ENCODE peak calls at places on chromosomes 4 and X, in nine cellular contexts. One of them, this sample, is unnamed.

GRCh38 chr4:39539026-39539690 is 11.9 kb upstream of the UGDH start:
- DNase-seq in heart right ventricle: no peak
- DNase-seq in stomach: peak; percentile 66
- DNase-seq in left lung: no peak
- DNase-seq in endothelial cell of umbilical vein: no peak
- DNase-seq in tibial artery: no peak
- DNase-seq in SJSA1: no peak
- DNase-seq in thoracic aorta: no peak
- DNase-seq in GM23338: no peak
- DNase-seq in this sample: no peak

GRCh38 chrX:78659955-78660354 is 827 bp upstream of the RTL3 start:
- DNase-seq in thoracic aorta: no peak
- DNase-seq in stomach: no peak
- DNase-seq in endothelial cell of umbilical vein: no peak
- DNase-seq in left lung: no peak
- DNase-seq in GM23338: no peak
- DNase-seq in SJSA1: no peak
- DNase-seq in tibial artery: no peak
- DNase-seq in heart right ventricle: no peak
- DNase-seq in this sample: no peak

GRCh38 chr4:7941111-7942018 is 1.7 kb upstream of the AFAP1 start:
- DNase-seq in GM23338: peak; percentile 80
- DNase-seq in stomach: no peak
- DNase-seq in SJSA1: no peak
- DNase-seq in heart right ventricle: no peak
- DNase-seq in tibial artery: no peak
- DNase-seq in thoracic aorta: no peak
- DNase-seq in endothelial cell of umbilical vein: no peak
- DNase-seq in left lung: no peak
- DNase-seq in this sample: no peak

GRCh38 chrX:2501246-2502102 is 698 bp upstream of the DHRSX start:
- DNase-seq in left lung: no peak
- DNase-seq in SJSA1: no peak
- DNase-seq in GM23338: no peak
- DNase-seq in endothelial cell of umbilical vein: no peak
- DNase-seq in thoracic aorta: no peak
- DNase-seq in tibial artery: no peak
- DNase-seq in heart right ventricle: no peak
- DNase-seq in stomach: peak; percentile 23
- DNase-seq in this sample: no peak

GRCh38 chr4:13640149-13640671 is 12.7 kb upstream of the BOD1L1 start:
- DNase-seq in left lung: no peak
- DNase-seq in stomach: no peak
- DNase-seq in thoracic aorta: no peak
- DNase-seq in heart right ventricle: no peak
- DNase-seq in SJSA1: no peak
- DNase-seq in GM23338: peak; percentile 81
- DNase-seq in tibial artery: no peak
- DNase-seq in endothelial cell of umbilical vein: no peak
- DNase-seq in this sample: no peak

GRCh38 chr4:141041021-141041476 is 92.2 kb downstream of the RNF150 start:
- DNase-seq in endothelial cell of umbilical vein: no peak
- DNase-seq in thoracic aorta: no peak
- DNase-seq in SJSA1: no peak
- DNase-seq in heart right ventricle: no peak
- DNase-seq in tibial artery: no peak
- DNase-seq in stomach: no peak
- DNase-seq in left lung: no peak
- DNase-seq in GM23338: no peak
- DNase-seq in this sample: no peak

GRCh38 chr4:25694466-25694865 is 38.8 kb downstream of the SLC34A2 start:
- DNase-seq in GM23338: no peak
- DNase-seq in left lung: no peak
- DNase-seq in stomach: no peak
- DNase-seq in heart right ventricle: no peak
- DNase-seq in thoracic aorta: no peak
- DNase-seq in tibial artery: no peak
- DNase-seq in SJSA1: no peak
- DNase-seq in endothelial cell of umbilical vein: no peak
- DNase-seq in this sample: no peak

GRCh38 chrX:100410083-100410590 is at the start of gene PCDH19:
- DNase-seq in thoracic aorta: no peak
- DNase-seq in SJSA1: no peak
- DNase-seq in left lung: peak; percentile 71
- DNase-seq in GM23338: peak; percentile 70
- DNase-seq in stomach: peak; percentile 54
- DNase-seq in heart right ventricle: peak; percentile 60
- DNase-seq in tibial artery: no peak
- DNase-seq in endothelial cell of umbilical vein: peak; percentile 54
- DNase-seq in this sample: no peak

GRCh38 chr4:139786494-139787354 is 121.1 kb downstream of the MGST2 start:
- DNase-seq in endothelial cell of umbilical vein: no peak
- DNase-seq in left lung: peak; percentile 73
- DNase-seq in thoracic aorta: no peak
- DNase-seq in tibial artery: no peak
- DNase-seq in SJSA1: no peak
- DNase-seq in GM23338: no peak
- DNase-seq in stomach: no peak
- DNase-seq in heart right ventricle: no peak
- DNase-seq in this sample: no peak

GRCh38 chrX:100248894-100249493 is 161.1 kb downstream of the PCDH19 start:
- DNase-seq in left lung: no peak
- DNase-seq in stomach: no peak
- DNase-seq in endothelial cell of umbilical vein: no peak
- DNase-seq in GM23338: no peak
- DNase-seq in SJSA1: no peak
- DNase-seq in heart right ventricle: no peak
- DNase-seq in thoracic aorta: no peak
- DNase-seq in tibial artery: no peak
- DNase-seq in this sample: no peak

GRCh38 chr4:40685300-40685699 is 55.6 kb upstream of the RBM47 start:
- DNase-seq in stomach: no peak
- DNase-seq in thoracic aorta: no peak
- DNase-seq in SJSA1: peak; percentile 53
- DNase-seq in tibial artery: no peak
- DNase-seq in endothelial cell of umbilical vein: no peak
- DNase-seq in left lung: no peak
- DNase-seq in heart right ventricle: no peak
- DNase-seq in GM23338: no peak
- DNase-seq in this sample: no peak

GRCh38 chrX:12878536-12878935 is 11.7 kb downstream of the TLR7 start:
- DNase-seq in stomach: no peak
- DNase-seq in GM23338: no peak
- DNase-seq in tibial artery: no peak
- DNase-seq in heart right ventricle: no peak
- DNase-seq in thoracic aorta: no peak
- DNase-seq in endothelial cell of umbilical vein: no peak
- DNase-seq in left lung: no peak
- DNase-seq in SJSA1: no peak
- DNase-seq in this sample: no peak

GRCh38 chrX:119646515-119646914 is 40.3 kb upstream of the NKRF start:
- DNase-seq in GM23338: no peak
- DNase-seq in heart right ventricle: no peak
- DNase-seq in stomach: no peak
- DNase-seq in thoracic aorta: no peak
- DNase-seq in SJSA1: no peak
- DNase-seq in tibial artery: no peak
- DNase-seq in left lung: no peak
- DNase-seq in endothelial cell of umbilical vein: no peak
- DNase-seq in this sample: no peak

GRCh38 chr4:8176547-8177399 is 18.2 kb upstream of the ABLIM2 start:
- DNase-seq in heart right ventricle: peak; percentile 51
- DNase-seq in thoracic aorta: no peak
- DNase-seq in tibial artery: no peak
- DNase-seq in GM23338: peak; percentile 76
- DNase-seq in SJSA1: no peak
- DNase-seq in endothelial cell of umbilical vein: peak; percentile 45
- DNase-seq in stomach: peak; percentile 58
- DNase-seq in left lung: peak; percentile 80
- DNase-seq in this sample: peak; percentile 75

GRCh38 chrX:48531359-48531954 is 8.1 kb upstream of the TBC1D25 start:
- DNase-seq in SJSA1: peak; percentile 52
- DNase-seq in endothelial cell of umbilical vein: no peak
- DNase-seq in tibial artery: no peak
- DNase-seq in left lung: no peak
- DNase-seq in GM23338: no peak
- DNase-seq in heart right ventricle: no peak
- DNase-seq in thoracic aorta: no peak
- DNase-seq in stomach: no peak
- DNase-seq in this sample: no peak

GRCh38 chrX:15675490-15675921 is 10.9 kb upstream of the CLTRN start:
- DNase-seq in left lung: peak; percentile 86
- DNase-seq in SJSA1: peak; percentile 66
- DNase-seq in thoracic aorta: peak; percentile 27
- DNase-seq in stomach: peak; percentile 89
- DNase-seq in endothelial cell of umbilical vein: no peak
- DNase-seq in tibial artery: peak; percentile 71
- DNase-seq in GM23338: peak; percentile 80
- DNase-seq in heart right ventricle: peak; percentile 72
- DNase-seq in this sample: peak; percentile 96

GRCh38 chr4:17721496-17722360 is 59.7 kb downstream of the FAM184B start:
- DNase-seq in left lung: no peak
- DNase-seq in endothelial cell of umbilical vein: no peak
- DNase-seq in GM23338: no peak
- DNase-seq in stomach: no peak
- DNase-seq in thoracic aorta: no peak
- DNase-seq in tibial artery: no peak
- DNase-seq in SJSA1: no peak
- DNase-seq in heart right ventricle: no peak
- DNase-seq in this sample: no peak

GRCh38 chr4:40455340-40455902 is 120.3 kb downstream of the CHRNA9 start:
- DNase-seq in endothelial cell of umbilical vein: no peak
- DNase-seq in heart right ventricle: no peak
- DNase-seq in tibial artery: no peak
- DNase-seq in SJSA1: no peak
- DNase-seq in thoracic aorta: no peak
- DNase-seq in stomach: no peak
- DNase-seq in GM23338: no peak
- DNase-seq in left lung: no peak
- DNase-seq in this sample: no peak

GRCh38 chrX:10986616-10987015 is 124.5 kb upstream of the HCCS start:
- DNase-seq in stomach: no peak
- DNase-seq in tibial artery: no peak
- DNase-seq in GM23338: no peak
- DNase-seq in thoracic aorta: no peak
- DNase-seq in left lung: no peak
- DNase-seq in heart right ventricle: no peak
- DNase-seq in SJSA1: no peak
- DNase-seq in endothelial cell of umbilical vein: no peak
- DNase-seq in this sample: no peak

GRCh38 chr4:52837716-52838558 is 24.2 kb upstream of the RASL11B start:
- DNase-seq in GM23338: no peak
- DNase-seq in stomach: no peak
- DNase-seq in SJSA1: peak; percentile 73
- DNase-seq in heart right ventricle: no peak
- DNase-seq in left lung: no peak
- DNase-seq in tibial artery: no peak
- DNase-seq in thoracic aorta: no peak
- DNase-seq in endothelial cell of umbilical vein: no peak
- DNase-seq in this sample: no peak

GRCh38 chr4:171024720-171025303 is 788.4 kb upstream of the GALNTL6 start:
- DNase-seq in thoracic aorta: no peak
- DNase-seq in stomach: no peak
- DNase-seq in GM23338: no peak
- DNase-seq in tibial artery: no peak
- DNase-seq in SJSA1: no peak
- DNase-seq in endothelial cell of umbilical vein: no peak
- DNase-seq in heart right ventricle: no peak
- DNase-seq in left lung: no peak
- DNase-seq in this sample: no peak
- H3K4me3 ChIP-seq in thoracic aorta: no peak overlapping the region
- H3K4me3 ChIP-seq in stomach: no peak overlapping the region
- H3K4me3 ChIP-seq in GM23338: no peak overlapping the region
- H3K4me3 ChIP-seq in tibial artery: no peak overlapping the region
- H3K4me3 ChIP-seq in SJSA1: no peak overlapping the region
- H3K4me3 ChIP-seq in endothelial cell of umbilical vein: no peak overlapping the region
- H3K4me3 ChIP-seq in heart right ventricle: no peak overlapping the region
- H3K4me3 ChIP-seq in left lung: no peak overlapping the region
- H3K4me3 ChIP-seq in this sample: no peak overlapping the region

DNA sequence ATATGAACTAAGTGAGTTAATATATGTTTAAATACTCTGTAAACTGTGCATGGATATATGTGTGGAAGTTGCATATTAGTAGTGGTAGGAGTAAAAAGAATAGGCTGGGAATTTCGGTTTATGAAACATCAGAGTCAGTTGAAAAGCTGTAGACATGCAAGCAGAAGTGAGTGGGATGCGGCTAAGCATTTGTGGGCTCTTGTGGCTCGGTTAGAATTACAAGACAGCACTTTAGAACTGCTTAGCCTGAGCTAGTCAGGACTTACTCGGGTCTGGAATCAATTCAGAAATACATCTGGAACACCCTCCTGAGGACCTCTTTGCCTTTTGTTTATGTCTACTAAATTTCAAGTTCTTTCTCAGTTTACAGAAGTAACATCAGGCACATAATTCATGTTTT is 93.6 kb downstream of the AFF2 start:
- DNase-seq in SJSA1: no peak
- DNase-seq in stomach: no peak
- DNase-seq in endothelial cell of umbilical vein: no peak
- DNase-seq in GM23338: no peak
- DNase-seq in left lung: no peak
- DNase-seq in heart right ventricle: no peak
- DNase-seq in thoracic aorta: no peak
- DNase-seq in tibial artery: no peak
- DNase-seq in this sample: no peak
- H3K4me1 ChIP-seq in SJSA1: no peaks in the 10 kb centered on the region
- H3K4me1 ChIP-seq in stomach: no peaks in the 10 kb centered on the region
- H3K4me1 ChIP-seq in endothelial cell of umbilical vein: no peaks in the 10 kb centered on the region
- H3K4me1 ChIP-seq in GM23338: no peaks in the 10 kb centered on the region
- H3K4me1 ChIP-seq in left lung: no peaks in the 10 kb centered on the region
- H3K4me1 ChIP-seq in heart right ventricle: no peaks in the 10 kb centered on the region
- H3K4me1 ChIP-seq in thoracic aorta: no peaks in the 10 kb centered on the region
- H3K4me1 ChIP-seq in tibial artery: no peaks in the 10 kb centered on the region
- H3K4me1 ChIP-seq in this sample: peaks cover 93% of the 10 kb centered on the region

GRCh38 chr4:48478273-48478672 is 4.9 kb upstream of the SLC10A4 start:
- DNase-seq in tibial artery: no peak
- DNase-seq in endothelial cell of umbilical vein: peak; percentile 57
- DNase-seq in SJSA1: no peak
- DNase-seq in GM23338: no peak
- DNase-seq in thoracic aorta: no peak
- DNase-seq in stomach: no peak
- DNase-seq in heart right ventricle: no peak
- DNase-seq in left lung: no peak
- DNase-seq in this sample: no peak
- H3K27ac ChIP-seq in tibial artery: no peak overlapping the region
- H3K27ac ChIP-seq in endothelial cell of umbilical vein: no peak overlapping the region
- H3K27ac ChIP-seq in SJSA1: no peak overlapping the region
- H3K27ac ChIP-seq in GM23338: no peak overlapping the region
- H3K27ac ChIP-seq in thoracic aorta: no peak overlapping the region
- H3K27ac ChIP-seq in stomach: no peak overlapping the region
- H3K27ac ChIP-seq in heart right ventricle: no peak overlapping the region
- H3K27ac ChIP-seq in left lung: no peak overlapping the region
- H3K27ac ChIP-seq in this sample: no peak overlapping the region

DNA sequence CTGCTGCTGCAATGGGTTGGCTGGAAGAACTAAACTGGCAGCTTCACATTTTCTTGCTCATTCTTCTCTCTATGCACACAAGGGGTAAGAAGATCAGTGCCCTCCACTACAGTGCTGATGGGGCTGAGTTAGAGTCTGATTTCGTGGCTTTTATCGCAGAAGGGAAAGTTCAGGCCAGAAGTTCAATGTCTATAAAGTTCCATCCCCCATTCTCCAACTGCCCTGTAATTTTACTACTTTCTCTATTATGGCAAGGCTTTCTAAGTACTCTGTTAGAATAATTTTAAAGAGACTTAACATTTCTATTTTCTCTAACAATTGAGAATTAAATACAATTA is 293.9 kb downstream of the BMPR1B start:
- DNase-seq in heart right ventricle: no peak
- DNase-seq in thoracic aorta: no peak
- DNase-seq in left lung: no peak
- DNase-seq in tibial artery: no peak
- DNase-seq in GM23338: no peak
- DNase-seq in stomach: no peak
- DNase-seq in SJSA1: no peak
- DNase-seq in endothelial cell of umbilical vein: no peak
- DNase-seq in this sample: no peak
- H3K4me3 ChIP-seq in heart right ventricle: no peak overlapping the region
- H3K4me3 ChIP-seq in thoracic aorta: peak overlapping the region; percentile 60
- H3K4me3 ChIP-seq in left lung: no peak overlapping the region
- H3K4me3 ChIP-seq in tibial artery: peak overlapping the region; percentile 10
- H3K4me3 ChIP-seq in GM23338: no peak overlapping the region
- H3K4me3 ChIP-seq in stomach: no peak overlapping the region
- H3K4me3 ChIP-seq in SJSA1: no peak overlapping the region
- H3K4me3 ChIP-seq in endothelial cell of umbilical vein: no peak overlapping the region
- H3K4me3 ChIP-seq in this sample: no peak overlapping the region

This sample was measured in Karpas-422.